ENCODE peak calls at places on chromosomes 2 and 18, in six cellular contexts. Q is HepG2, P is GM12891, Y is GM12878, I is K562, N is H1. A is an unnamed sample.

GRCh38 chr18:5519448-5520362 is 24.1 kb downstream of the EPB41L3 start:
- DNase-seq in P (no peak), I (no peak), N (no peak), Y (no peak), Q (no peak), A (no peak)

GRCh38 chr2:121076885-121077549 is 208.0 kb downstream of the TFCP2L1 start:
- DNase-seq in Y (no peak), N (no peak), I (peak; percentile 80), Q (peak; percentile 52), P (peak; percentile 63), A (peak; percentile 61)

GRCh38 chr2:168545439-168546082 is 89.5 kb downstream of the CERS6 start:
- DNase-seq in P (no peak), N (peak; percentile 17), I (no peak), Q (no peak), Y (no peak), A (no peak)

GRCh38 chr18:79690586-79691482 is 11.2 kb downstream of the CTDP1 start:
- DNase-seq in Q (no peak), P (no peak), N (no peak), Y (no peak), I (no peak), A (no peak)

GRCh38 chr2:45293182-45293581 is 283.9 kb upstream of the SIX2 start:
- DNase-seq in Y (no peak), P (no peak), N (no peak), I (no peak), Q (no peak), A (no peak)

GRCh38 chr2:118269408-118270051 is 181.3 kb downstream of the INSIG2 start:
- DNase-seq in I (peak; percentile 8), N (no peak), P (no peak), Y (no peak), Q (peak; percentile 28), A (no peak)

GRCh38 chr2:11419781-11420180 is 46.2 kb downstream of the E2F6 start:
- DNase-seq in I (no peak), Y (no peak), Q (no peak), P (no peak), N (no peak), A (no peak)

GRCh38 chr18:58359226-58360019 is 269.5 kb downstream of the ALPK2 start:
- DNase-seq in I (no peak), Y (no peak), N (no peak), P (no peak), Q (no peak), A (no peak)

GRCh38 chr2:108611021-108611420 is 76.8 kb downstream of the LIMS1 start:
- DNase-seq in I (no peak), P (no peak), N (no peak), Q (no peak), Y (no peak), A (no peak)

GRCh38 chr2:200862532-200863000 is 1.9 kb downstream of the CLK1 start:
- DNase-seq in N (no peak), Y (peak; percentile 40), I (no peak), P (no peak), Q (peak; percentile 74), A (no peak)

GRCh38 chr18:79872852-79873444 is 75.2 kb downstream of the KCNG2 start:
- DNase-seq in N (no peak), I (no peak), Y (no peak), Q (no peak), P (no peak), A (no peak)

GRCh38 chr2:236644067-236644466 is 74.4 kb downstream of the ACKR3 start:
- DNase-seq in I (no peak), Y (no peak), P (no peak), Q (no peak), N (no peak), A (no peak)

GRCh38 chr2:176390276-176390675 is 121.0 kb downstream of the MTX2 start:
- DNase-seq in Q (no peak), N (no peak), P (no peak), Y (no peak), I (no peak), A (no peak)

GRCh38 chr18:28794459-28795245 is 617.7 kb upstream of the CDH2 start:
- DNase-seq in P (no peak), N (no peak), I (no peak), Y (no peak), Q (no peak), A (no peak)

GRCh38 chr18:1805526-1805925 is 765.8 kb downstream of the METTL4 start:
- DNase-seq in Y (no peak), Q (no peak), N (no peak), I (no peak), P (no peak), A (no peak)

GRCh38 chr2:117981810-117982209 is 32.1 kb downstream of the CCDC93 start:
- DNase-seq in I (no peak), N (no peak), Q (no peak), Y (no peak), P (no peak), A (no peak)

GRCh38 chr2:236535024-236535423 is 34.6 kb upstream of the ACKR3 start:
- DNase-seq in P (no peak), N (no peak), I (no peak), Y (no peak), Q (no peak), A (no peak)

GRCh38 chr2:575030-575727 is 102.0 kb downstream of the TMEM18 start:
- DNase-seq in Q (no peak), N (no peak), I (no peak), P (no peak), Y (no peak), A (no peak)

GRCh38 chr2:576292-576691 is 100.9 kb downstream of the TMEM18 start:
- DNase-seq in P (no peak), N (no peak), I (no peak), Q (no peak), Y (no peak), A (no peak)

GRCh38 chr2:573025-573424 is 104.2 kb downstream of the TMEM18 start:
- DNase-seq in I (no peak), N (no peak), Y (no peak), P (no peak), Q (no peak), A (no peak)

GRCh38 chr2:573805-574392 is 103.3 kb downstream of the TMEM18 start:
- DNase-seq in Q (no peak), N (no peak), Y (no peak), I (no peak), P (no peak), A (no peak)

DNA sequence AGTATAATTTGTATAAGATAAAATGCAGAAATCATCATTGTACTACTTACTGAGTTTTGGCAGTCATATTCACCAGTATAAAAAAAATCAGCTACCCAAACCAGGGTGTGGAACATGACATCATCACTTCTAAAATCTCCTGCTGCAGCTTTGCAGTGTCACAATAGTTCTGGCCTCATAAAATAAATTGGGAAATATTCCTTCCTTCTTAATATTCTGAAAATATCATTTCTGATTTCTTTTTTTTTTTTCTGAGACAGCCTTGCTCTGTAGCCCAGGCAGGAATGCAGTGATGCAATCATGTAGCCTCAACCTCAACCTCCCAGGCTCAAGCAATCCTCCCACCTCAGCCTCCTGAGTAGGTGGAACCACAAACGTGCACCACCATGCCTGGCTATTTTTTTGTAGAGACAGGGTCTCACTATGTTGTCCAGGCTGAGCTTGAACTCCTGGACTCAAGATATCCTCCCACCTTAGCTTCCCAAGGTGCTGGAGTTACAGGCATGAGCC is 101.4 kb downstream of the TMEM18 start:
- DNase-seq in I (no peak), P (no peak), Y (no peak), Q (no peak), N (no peak), A (no peak)
- TF ChIP-seq POLR2AphosphoS5 in I (no peak), P (no peak), Y (no peak), Q (no peak), N (no peak), A (no peak)

GRCh38 chr2:193687195-193687594 is 1492.5 kb upstream of the TMEFF2 start:
- DNase-seq in I (no peak), Q (no peak), P (no peak), Y (no peak), N (no peak), A (no peak)

GRCh38 chr2:193695367-193695766 is 1500.6 kb upstream of the TMEFF2 start:
- DNase-seq in N (no peak), Q (peak; percentile 30), P (no peak), Y (no peak), I (no peak), A (no peak)

DNA sequence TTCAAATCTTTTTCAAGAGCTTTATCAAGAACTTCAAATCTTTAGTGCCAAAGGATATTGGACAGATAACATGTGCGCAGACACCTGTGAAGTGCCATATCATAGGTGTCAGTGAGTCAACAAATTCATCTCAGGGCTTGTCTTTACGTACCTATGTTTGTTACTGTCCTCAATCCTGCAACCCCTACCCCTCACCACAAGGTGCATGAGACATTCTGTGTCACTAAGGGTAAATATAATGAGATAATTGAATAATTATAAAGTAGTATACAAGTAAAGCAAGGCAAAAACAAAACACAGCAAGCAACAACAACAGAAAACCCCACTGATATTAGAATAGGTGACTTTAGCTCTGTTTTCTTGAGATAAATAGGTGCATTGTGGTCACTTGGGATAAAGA is 1495.8 kb upstream of the TMEFF2 start:
- DNase-seq in I (no peak), Y (no peak), N (no peak), P (no peak), Q (no peak), A (no peak)
- TF ChIP-seq TAF1 in I (no peak), Y (no peak), N (no peak), P (no peak), Q (no peak), A (no peak)

DNA sequence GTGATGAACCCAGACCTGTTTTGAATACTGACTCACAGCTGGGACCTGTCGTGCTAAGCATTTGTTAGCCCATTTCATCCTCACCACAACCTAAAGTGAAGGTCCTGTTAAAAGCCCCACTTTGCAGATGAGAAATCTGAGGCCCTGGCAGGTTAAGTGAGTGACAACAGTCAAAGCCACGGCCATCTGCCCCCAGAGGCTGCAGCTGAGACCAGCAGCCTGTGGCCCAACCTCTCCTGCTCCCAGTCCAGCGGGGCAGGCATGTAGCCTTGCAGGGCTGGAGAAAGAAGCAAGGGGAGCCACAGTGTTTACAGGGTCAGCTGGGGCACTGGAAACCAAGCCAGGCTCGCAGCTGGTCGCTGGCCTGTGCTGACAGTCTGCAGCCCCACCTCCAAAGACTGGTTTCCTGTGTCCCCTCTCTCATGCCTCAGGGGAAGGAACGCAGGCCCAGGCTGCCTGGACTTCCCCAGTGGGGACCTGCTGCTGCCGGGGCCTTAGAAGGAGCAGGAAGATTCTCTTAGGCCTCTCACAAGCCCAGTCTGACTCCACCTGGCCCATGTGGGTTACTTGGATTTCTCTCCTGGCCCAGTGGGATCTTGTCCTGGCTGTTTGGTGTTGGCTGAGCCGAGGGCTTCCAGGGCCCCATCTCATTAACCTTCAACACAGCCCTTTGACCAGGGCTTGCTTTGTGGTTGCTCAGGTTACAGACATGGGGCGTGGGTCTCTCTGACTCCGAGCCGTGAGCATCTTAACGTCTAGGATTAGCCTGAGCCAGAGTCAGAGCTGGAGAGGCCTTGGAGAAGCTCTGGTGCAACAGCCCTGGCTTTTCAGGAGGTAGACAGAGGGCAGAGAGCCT is 1.7 kb downstream of the INPP5D start:
- DNase-seq in Y (no peak), P (no peak), N (no peak), I (peak; percentile 28), Q (peak; percentile 88), A (no peak)
- TF ChIP-seq POLR2A in Y (peak; percentile 47), P (peak; percentile 38), N (no peak), I (no peak), Q (peak; percentile 66), A (no peak)

DNA sequence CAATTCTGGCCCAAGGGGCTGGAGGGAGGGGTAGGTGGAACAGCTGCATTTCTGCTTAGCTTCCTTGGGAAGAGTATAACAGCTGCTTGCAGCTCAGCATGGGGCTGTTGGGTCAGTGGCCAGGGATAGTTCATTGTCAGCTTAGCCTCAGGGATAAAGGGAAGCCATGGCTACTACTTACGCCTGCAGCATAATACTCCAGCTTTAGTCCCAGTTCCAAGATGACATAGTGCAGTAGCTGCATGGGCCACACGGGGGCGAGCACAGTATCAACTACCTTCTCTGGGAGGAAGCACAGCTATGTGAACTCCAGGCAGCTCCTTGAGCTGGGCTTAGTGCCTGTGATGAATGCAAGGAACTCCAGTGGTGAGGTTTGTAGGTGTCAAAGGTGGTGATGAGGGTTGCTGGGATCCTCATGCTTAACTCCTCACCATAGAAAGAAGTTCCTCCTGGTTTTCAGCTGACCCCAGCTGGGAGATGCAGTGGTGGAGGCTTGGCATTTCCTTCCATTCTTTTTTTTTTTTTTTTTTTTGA is 35.4 kb upstream of the RHOB start:
- DNase-seq in I (peak; percentile 66), Q (peak; percentile 79), P (peak; percentile 46), Y (no peak), N (peak; percentile 56), A (peak; percentile 42)
- TF ChIP-seq POLR2AphosphoS5 in I (no peak), Q (no peak), P (no peak), Y (no peak), N (no peak), A (no peak)